ENCODE peak calls at places on chromosomes 6 and 20, in ten cellular contexts. One of them, this sample, is unnamed.

GRCh38 chr6:152160346-152160745 is 352.9 kb downstream of the ESR1 start:
- DNase-seq in adrenal gland: no peak
- DNase-seq in cardiac muscle cell: no peak
- DNase-seq in pancreas: no peak
- DNase-seq in breast epithelium: no peak
- DNase-seq in CD4-positive, alpha-beta T cell: no peak
- DNase-seq in prostate gland: no peak
- DNase-seq in tibial nerve: no peak
- DNase-seq in SJSA1: no peak
- DNase-seq in heart right ventricle: no peak
- DNase-seq in this sample: no peak

GRCh38 chr6:85355816-85356215 is 94.1 kb upstream of the NT5E start:
- DNase-seq in CD4-positive, alpha-beta T cell: no peak
- DNase-seq in prostate gland: no peak
- DNase-seq in tibial nerve: no peak
- DNase-seq in breast epithelium: no peak
- DNase-seq in heart right ventricle: no peak
- DNase-seq in cardiac muscle cell: no peak
- DNase-seq in pancreas: no peak
- DNase-seq in adrenal gland: no peak
- DNase-seq in SJSA1: no peak
- DNase-seq in this sample: no peak

GRCh38 chr20:2535711-2536561 is 437 bp upstream of the TMC2 start:
- DNase-seq in pancreas: no peak
- DNase-seq in breast epithelium: no peak
- DNase-seq in tibial nerve: no peak
- DNase-seq in adrenal gland: no peak
- DNase-seq in CD4-positive, alpha-beta T cell: no peak
- DNase-seq in prostate gland: no peak
- DNase-seq in SJSA1: no peak
- DNase-seq in cardiac muscle cell: no peak
- DNase-seq in heart right ventricle: no peak
- DNase-seq in this sample: peak; percentile 46

GRCh38 chr6:44898296-44898930 is 429.7 kb upstream of the RUNX2 start:
- DNase-seq in CD4-positive, alpha-beta T cell: no peak
- DNase-seq in SJSA1: no peak
- DNase-seq in heart right ventricle: no peak
- DNase-seq in breast epithelium: no peak
- DNase-seq in pancreas: no peak
- DNase-seq in prostate gland: no peak
- DNase-seq in adrenal gland: no peak
- DNase-seq in cardiac muscle cell: no peak
- DNase-seq in tibial nerve: no peak
- DNase-seq in this sample: no peak

GRCh38 chr6:157668034-157668401 is 155.0 kb upstream of the SNX9 start:
- DNase-seq in adrenal gland: no peak
- DNase-seq in heart right ventricle: no peak
- DNase-seq in tibial nerve: no peak
- DNase-seq in breast epithelium: no peak
- DNase-seq in CD4-positive, alpha-beta T cell: no peak
- DNase-seq in SJSA1: no peak
- DNase-seq in pancreas: no peak
- DNase-seq in prostate gland: no peak
- DNase-seq in cardiac muscle cell: no peak
- DNase-seq in this sample: no peak

GRCh38 chr20:50911030-50911429 is 20.2 kb downstream of the ADNP start:
- DNase-seq in adrenal gland: no peak
- DNase-seq in SJSA1: no peak
- DNase-seq in tibial nerve: no peak
- DNase-seq in prostate gland: no peak
- DNase-seq in CD4-positive, alpha-beta T cell: no peak
- DNase-seq in breast epithelium: no peak
- DNase-seq in heart right ventricle: no peak
- DNase-seq in pancreas: no peak
- DNase-seq in cardiac muscle cell: no peak
- DNase-seq in this sample: no peak

GRCh38 chr6:160355001-160355400 is 6.8 kb downstream of the SLC22A3 start:
- DNase-seq in prostate gland: no peak
- DNase-seq in SJSA1: no peak
- DNase-seq in breast epithelium: no peak
- DNase-seq in tibial nerve: no peak
- DNase-seq in pancreas: no peak
- DNase-seq in cardiac muscle cell: no peak
- DNase-seq in CD4-positive, alpha-beta T cell: no peak
- DNase-seq in heart right ventricle: no peak
- DNase-seq in adrenal gland: no peak
- DNase-seq in this sample: no peak

GRCh38 chr20:63641146-63641791 is 12.0 kb downstream of the STMN3 start:
- DNase-seq in cardiac muscle cell: no peak
- DNase-seq in CD4-positive, alpha-beta T cell: peak; percentile 51
- DNase-seq in breast epithelium: no peak
- DNase-seq in prostate gland: no peak
- DNase-seq in heart right ventricle: no peak
- DNase-seq in SJSA1: no peak
- DNase-seq in tibial nerve: no peak
- DNase-seq in adrenal gland: no peak
- DNase-seq in pancreas: no peak
- DNase-seq in this sample: no peak

GRCh38 chr6:119351005-119351394 is 1.4 kb upstream of the MAN1A1 start:
- DNase-seq in heart right ventricle: no peak
- DNase-seq in cardiac muscle cell: no peak
- DNase-seq in tibial nerve: no peak
- DNase-seq in adrenal gland: no peak
- DNase-seq in prostate gland: no peak
- DNase-seq in pancreas: no peak
- DNase-seq in CD4-positive, alpha-beta T cell: no peak
- DNase-seq in SJSA1: no peak
- DNase-seq in breast epithelium: no peak
- DNase-seq in this sample: no peak

GRCh38 chr20:46330072-46330763 is 21.9 kb upstream of the CDH22 start:
- DNase-seq in cardiac muscle cell: no peak
- DNase-seq in SJSA1: no peak
- DNase-seq in adrenal gland: no peak
- DNase-seq in heart right ventricle: no peak
- DNase-seq in CD4-positive, alpha-beta T cell: no peak
- DNase-seq in pancreas: peak; percentile 88
- DNase-seq in prostate gland: peak; percentile 25
- DNase-seq in tibial nerve: no peak
- DNase-seq in breast epithelium: no peak
- DNase-seq in this sample: no peak

GRCh38 chr6:1836690-1837089 is 227.0 kb downstream of the FOXC1 start:
- DNase-seq in breast epithelium: no peak
- DNase-seq in cardiac muscle cell: no peak
- DNase-seq in prostate gland: no peak
- DNase-seq in pancreas: no peak
- DNase-seq in SJSA1: no peak
- DNase-seq in adrenal gland: no peak
- DNase-seq in heart right ventricle: no peak
- DNase-seq in tibial nerve: no peak
- DNase-seq in CD4-positive, alpha-beta T cell: no peak
- DNase-seq in this sample: no peak

GRCh38 chr20:10430000-10430466 is 4.0 kb downstream of the MKKS start:
- DNase-seq in tibial nerve: no peak
- DNase-seq in breast epithelium: no peak
- DNase-seq in CD4-positive, alpha-beta T cell: no peak
- DNase-seq in SJSA1: peak; percentile 39
- DNase-seq in adrenal gland: no peak
- DNase-seq in cardiac muscle cell: no peak
- DNase-seq in heart right ventricle: no peak
- DNase-seq in pancreas: no peak
- DNase-seq in prostate gland: no peak
- DNase-seq in this sample: no peak

DNA sequence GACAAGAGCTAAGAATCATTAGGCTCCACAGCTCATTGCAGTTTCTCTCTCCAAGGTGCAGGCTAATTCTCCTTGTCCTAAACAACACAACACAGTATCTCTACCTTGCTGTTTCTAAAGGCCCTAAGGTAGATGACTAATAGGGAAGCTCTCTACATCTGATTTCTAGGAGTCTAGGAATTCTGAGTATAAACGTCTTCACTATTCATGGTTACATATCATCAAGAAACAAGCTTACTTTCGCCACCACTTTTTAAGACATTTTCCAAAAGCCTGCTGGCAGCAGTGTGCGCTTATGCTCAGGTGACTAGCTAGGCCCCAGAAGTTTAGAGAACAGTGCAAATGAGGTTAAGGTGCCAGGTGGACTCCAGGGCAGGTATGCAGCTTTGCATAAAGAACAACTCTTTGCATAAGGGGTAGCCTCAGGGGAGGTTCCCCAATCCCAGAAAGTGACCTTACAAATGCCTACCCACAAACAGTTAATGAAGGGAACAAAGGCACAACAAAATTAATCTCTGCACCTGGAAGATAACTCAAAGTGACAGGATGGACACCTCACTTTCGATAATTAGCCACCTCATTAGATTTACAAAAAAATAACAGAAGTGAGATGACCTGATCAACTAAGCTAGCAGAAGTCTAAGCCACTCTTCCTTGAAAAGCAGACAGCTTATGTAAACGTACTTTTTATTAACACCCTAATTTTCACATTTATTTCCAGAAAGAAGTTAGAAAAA is 20.1 kb downstream of the B4GALT5 start:
- DNase-seq in pancreas: no peak
- DNase-seq in adrenal gland: no peak
- DNase-seq in breast epithelium: no peak
- DNase-seq in tibial nerve: no peak
- DNase-seq in prostate gland: no peak
- DNase-seq in CD4-positive, alpha-beta T cell: no peak
- DNase-seq in SJSA1: no peak
- DNase-seq in heart right ventricle: no peak
- DNase-seq in cardiac muscle cell: no peak
- DNase-seq in this sample: no peak
- H3K27ac ChIP-seq in pancreas: no peak overlapping the region
- H3K27ac ChIP-seq in adrenal gland: no peak overlapping the region
- H3K27ac ChIP-seq in breast epithelium: no peak overlapping the region
- H3K27ac ChIP-seq in tibial nerve: no peak overlapping the region
- H3K27ac ChIP-seq in prostate gland: no peak overlapping the region
- H3K27ac ChIP-seq in CD4-positive, alpha-beta T cell: no peak overlapping the region
- H3K27ac ChIP-seq in SJSA1: no peak overlapping the region
- H3K27ac ChIP-seq in heart right ventricle: no peak overlapping the region
- H3K27ac ChIP-seq in cardiac muscle cell: no peak overlapping the region
- H3K27ac ChIP-seq in this sample: no peak overlapping the region

GRCh38 chr6:38391909-38392614 is 247.7 kb downstream of the BTBD9 start:
- DNase-seq in pancreas: no peak
- DNase-seq in tibial nerve: no peak
- DNase-seq in adrenal gland: no peak
- DNase-seq in breast epithelium: no peak
- DNase-seq in SJSA1: no peak
- DNase-seq in cardiac muscle cell: no peak
- DNase-seq in heart right ventricle: no peak
- DNase-seq in prostate gland: no peak
- DNase-seq in CD4-positive, alpha-beta T cell: no peak
- DNase-seq in this sample: no peak

GRCh38 chr6:38391206-38391908 is 248.4 kb downstream of the BTBD9 start:
- DNase-seq in SJSA1: no peak
- DNase-seq in breast epithelium: no peak
- DNase-seq in CD4-positive, alpha-beta T cell: no peak
- DNase-seq in tibial nerve: no peak
- DNase-seq in pancreas: no peak
- DNase-seq in cardiac muscle cell: no peak
- DNase-seq in prostate gland: no peak
- DNase-seq in adrenal gland: no peak
- DNase-seq in heart right ventricle: no peak
- DNase-seq in this sample: no peak

GRCh38 chr6:38387994-38388393 is 251.7 kb downstream of the BTBD9 start:
- DNase-seq in pancreas: no peak
- DNase-seq in prostate gland: no peak
- DNase-seq in cardiac muscle cell: no peak
- DNase-seq in heart right ventricle: no peak
- DNase-seq in breast epithelium: no peak
- DNase-seq in CD4-positive, alpha-beta T cell: no peak
- DNase-seq in adrenal gland: no peak
- DNase-seq in tibial nerve: peak; percentile 14
- DNase-seq in SJSA1: no peak
- DNase-seq in this sample: no peak

GRCh38 chr6:38389875-38390274 is 249.9 kb downstream of the BTBD9 start:
- DNase-seq in SJSA1: no peak
- DNase-seq in adrenal gland: no peak
- DNase-seq in cardiac muscle cell: no peak
- DNase-seq in pancreas: no peak
- DNase-seq in tibial nerve: no peak
- DNase-seq in CD4-positive, alpha-beta T cell: no peak
- DNase-seq in heart right ventricle: no peak
- DNase-seq in prostate gland: no peak
- DNase-seq in breast epithelium: no peak
- DNase-seq in this sample: no peak

GRCh38 chr6:38387461-38387860 is 252.3 kb downstream of the BTBD9 start:
- DNase-seq in tibial nerve: no peak
- DNase-seq in cardiac muscle cell: no peak
- DNase-seq in prostate gland: no peak
- DNase-seq in breast epithelium: no peak
- DNase-seq in adrenal gland: no peak
- DNase-seq in SJSA1: no peak
- DNase-seq in heart right ventricle: no peak
- DNase-seq in CD4-positive, alpha-beta T cell: no peak
- DNase-seq in pancreas: no peak
- DNase-seq in this sample: no peak
- H3K27ac ChIP-seq in tibial nerve: no peak overlapping the region
- H3K27ac ChIP-seq in cardiac muscle cell: no peak overlapping the region
- H3K27ac ChIP-seq in prostate gland: no peak overlapping the region
- H3K27ac ChIP-seq in breast epithelium: no peak overlapping the region
- H3K27ac ChIP-seq in adrenal gland: no peak overlapping the region
- H3K27ac ChIP-seq in SJSA1: no peak overlapping the region
- H3K27ac ChIP-seq in heart right ventricle: no peak overlapping the region
- H3K27ac ChIP-seq in CD4-positive, alpha-beta T cell: no peak overlapping the region
- H3K27ac ChIP-seq in pancreas: no peak overlapping the region
- H3K27ac ChIP-seq in this sample: no peak overlapping the region

DNA sequence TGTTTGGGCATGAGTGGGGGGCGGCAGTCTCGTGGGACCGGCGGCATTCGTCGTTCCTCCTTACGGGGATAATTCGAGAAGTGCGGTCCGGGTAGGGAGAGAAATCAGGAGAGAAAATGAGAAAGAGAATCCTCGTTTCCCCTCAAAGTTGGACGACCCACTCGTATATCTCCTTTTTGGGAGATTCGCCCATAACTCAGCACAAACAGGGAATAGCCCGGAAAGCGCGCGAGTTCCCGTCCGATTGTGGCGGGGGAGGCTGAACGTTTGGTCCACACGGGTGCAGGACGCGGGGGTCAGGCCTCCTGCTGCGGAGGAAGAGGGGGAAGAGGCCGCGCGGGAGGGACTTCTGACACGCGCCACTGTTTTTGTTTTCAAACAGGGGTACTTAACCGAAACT is 42.4 kb downstream of the POPDC3 start:
- DNase-seq in cardiac muscle cell: peak; percentile 38
- DNase-seq in pancreas: no peak
- DNase-seq in CD4-positive, alpha-beta T cell: no peak
- DNase-seq in tibial nerve: no peak
- DNase-seq in heart right ventricle: peak; percentile 23
- DNase-seq in breast epithelium: no peak
- DNase-seq in adrenal gland: no peak
- DNase-seq in SJSA1: peak; percentile 62
- DNase-seq in prostate gland: no peak
- DNase-seq in this sample: no peak
- H3K27ac ChIP-seq in cardiac muscle cell: peak overlapping the region; percentile 76
- H3K27ac ChIP-seq in pancreas: no peak overlapping the region
- H3K27ac ChIP-seq in CD4-positive, alpha-beta T cell: no peak overlapping the region
- H3K27ac ChIP-seq in tibial nerve: no peak overlapping the region
- H3K27ac ChIP-seq in heart right ventricle: peak overlapping the region; percentile 91
- H3K27ac ChIP-seq in breast epithelium: peak overlapping the region; percentile 33
- H3K27ac ChIP-seq in adrenal gland: no peak overlapping the region
- H3K27ac ChIP-seq in SJSA1: peak overlapping the region; percentile 32
- H3K27ac ChIP-seq in prostate gland: peak overlapping the region; percentile 58
- H3K27ac ChIP-seq in this sample: peak overlapping the region; percentile 44

GRCh38 chr6:47308223-47308567 is 1.5 kb downstream of the TNFRSF21 start:
- DNase-seq in cardiac muscle cell: peak; percentile 10
- DNase-seq in tibial nerve: no peak
- DNase-seq in heart right ventricle: no peak
- DNase-seq in SJSA1: no peak
- DNase-seq in prostate gland: no peak
- DNase-seq in CD4-positive, alpha-beta T cell: no peak
- DNase-seq in breast epithelium: no peak
- DNase-seq in adrenal gland: no peak
- DNase-seq in pancreas: no peak
- DNase-seq in this sample: no peak
- H3K27ac ChIP-seq in cardiac muscle cell: no peak overlapping the region
- H3K27ac ChIP-seq in tibial nerve: no peak overlapping the region
- H3K27ac ChIP-seq in heart right ventricle: no peak overlapping the region
- H3K27ac ChIP-seq in SJSA1: no peak overlapping the region
- H3K27ac ChIP-seq in prostate gland: no peak overlapping the region
- H3K27ac ChIP-seq in CD4-positive, alpha-beta T cell: no peak overlapping the region
- H3K27ac ChIP-seq in breast epithelium: no peak overlapping the region
- H3K27ac ChIP-seq in adrenal gland: no peak overlapping the region
- H3K27ac ChIP-seq in pancreas: no peak overlapping the region
- H3K27ac ChIP-seq in this sample: no peak overlapping the region

This sample was measured in caudate nucleus.